ENCODE peak calls at places on chromosomes 5 and 9, in five cellular contexts. One of them, this sample, is unnamed.

GRCh38 chr9:98575379-98576346 is 133.1 kb downstream of the GABBR2 start:
- DNase-seq in substantia nigra: no peak
- DNase-seq in natural killer cell treated with Interleukin-12 subunit alpha and Interleukin-12 subunit beta and Interleukin-15 and Interleukin-18, amount 100 ng/mL, for 72 hours: no peak
- DNase-seq in adrenal gland: no peak
- DNase-seq in H1: no peak
- DNase-seq in this sample: no peak

GRCh38 chr9:135609366-135609955 is 29.9 kb downstream of the GLT6D1 start:
- DNase-seq in substantia nigra: no peak
- DNase-seq in natural killer cell treated with Interleukin-12 subunit alpha and Interleukin-12 subunit beta and Interleukin-15 and Interleukin-18, amount 100 ng/mL, for 72 hours: peak; percentile 25
- DNase-seq in adrenal gland: no peak
- DNase-seq in H1: no peak
- DNase-seq in this sample: no peak

GRCh38 chr5:35087971-35088370 is 40.2 kb upstream of the AGXT2 start:
- DNase-seq in substantia nigra: no peak
- DNase-seq in natural killer cell treated with Interleukin-12 subunit alpha and Interleukin-12 subunit beta and Interleukin-15 and Interleukin-18, amount 100 ng/mL, for 72 hours: no peak
- DNase-seq in adrenal gland: peak; percentile 77
- DNase-seq in H1: no peak
- DNase-seq in this sample: no peak

GRCh38 chr5:157342822-157343402 is 77.0 kb downstream of the CYFIP2 start:
- DNase-seq in substantia nigra: no peak
- DNase-seq in natural killer cell treated with Interleukin-12 subunit alpha and Interleukin-12 subunit beta and Interleukin-15 and Interleukin-18, amount 100 ng/mL, for 72 hours: no peak
- DNase-seq in adrenal gland: peak; percentile 25
- DNase-seq in H1: no peak
- DNase-seq in this sample: no peak

GRCh38 chr5:142982821-142983200 is 212.6 kb downstream of the ARHGAP26 start:
- DNase-seq in substantia nigra: no peak
- DNase-seq in natural killer cell treated with Interleukin-12 subunit alpha and Interleukin-12 subunit beta and Interleukin-15 and Interleukin-18, amount 100 ng/mL, for 72 hours: no peak
- DNase-seq in adrenal gland: no peak
- DNase-seq in H1: no peak
- DNase-seq in this sample: no peak

GRCh38 chr9:33161011-33161588 is 6.0 kb downstream of the B4GALT1 start:
- DNase-seq in substantia nigra: no peak
- DNase-seq in natural killer cell treated with Interleukin-12 subunit alpha and Interleukin-12 subunit beta and Interleukin-15 and Interleukin-18, amount 100 ng/mL, for 72 hours: peak; percentile 74
- DNase-seq in adrenal gland: peak; percentile 88
- DNase-seq in H1: no peak
- DNase-seq in this sample: no peak

GRCh38 chr9:87950765-87951488 is 23.4 kb downstream of the CDK20 start:
- DNase-seq in substantia nigra: no peak
- DNase-seq in natural killer cell treated with Interleukin-12 subunit alpha and Interleukin-12 subunit beta and Interleukin-15 and Interleukin-18, amount 100 ng/mL, for 72 hours: no peak
- DNase-seq in adrenal gland: no peak
- DNase-seq in H1: no peak
- DNase-seq in this sample: no peak

GRCh38 chr5:149257875-149258705 is 13.6 kb upstream of the AFAP1L1 start:
- DNase-seq in substantia nigra: no peak
- DNase-seq in natural killer cell treated with Interleukin-12 subunit alpha and Interleukin-12 subunit beta and Interleukin-15 and Interleukin-18, amount 100 ng/mL, for 72 hours: no peak
- DNase-seq in adrenal gland: no peak
- DNase-seq in H1: no peak
- DNase-seq in this sample: no peak

GRCh38 chr5:161925960-161926359 is 78.0 kb downstream of the GABRA1 start:
- DNase-seq in substantia nigra: no peak
- DNase-seq in natural killer cell treated with Interleukin-12 subunit alpha and Interleukin-12 subunit beta and Interleukin-15 and Interleukin-18, amount 100 ng/mL, for 72 hours: no peak
- DNase-seq in adrenal gland: no peak
- DNase-seq in H1: no peak
- DNase-seq in this sample: no peak

GRCh38 chr9:121699271-121700164 is 48.1 kb downstream of the DAB2IP start:
- DNase-seq in substantia nigra: no peak
- DNase-seq in natural killer cell treated with Interleukin-12 subunit alpha and Interleukin-12 subunit beta and Interleukin-15 and Interleukin-18, amount 100 ng/mL, for 72 hours: peak; percentile 86
- DNase-seq in adrenal gland: peak; percentile 43
- DNase-seq in H1: no peak
- DNase-seq in this sample: peak; percentile 30

GRCh38 chr5:143054480-143054941 is 284.3 kb downstream of the ARHGAP26 start:
- DNase-seq in substantia nigra: no peak
- DNase-seq in natural killer cell treated with Interleukin-12 subunit alpha and Interleukin-12 subunit beta and Interleukin-15 and Interleukin-18, amount 100 ng/mL, for 72 hours: peak; percentile 77
- DNase-seq in adrenal gland: no peak
- DNase-seq in H1: no peak
- DNase-seq in this sample: no peak

GRCh38 chr9:111966324-111966723 is 69.7 kb downstream of the UGCG start:
- DNase-seq in substantia nigra: no peak
- DNase-seq in natural killer cell treated with Interleukin-12 subunit alpha and Interleukin-12 subunit beta and Interleukin-15 and Interleukin-18, amount 100 ng/mL, for 72 hours: no peak
- DNase-seq in adrenal gland: no peak
- DNase-seq in H1: no peak
- DNase-seq in this sample: no peak

GRCh38 chr5:36378551-36378950 is 76.8 kb upstream of the RANBP3L start:
- DNase-seq in substantia nigra: no peak
- DNase-seq in natural killer cell treated with Interleukin-12 subunit alpha and Interleukin-12 subunit beta and Interleukin-15 and Interleukin-18, amount 100 ng/mL, for 72 hours: no peak
- DNase-seq in adrenal gland: no peak
- DNase-seq in H1: no peak
- DNase-seq in this sample: no peak

GRCh38 chr5:139745121-139745799 is 50.3 kb upstream of the PSD2 start:
- DNase-seq in substantia nigra: peak; percentile 55
- DNase-seq in natural killer cell treated with Interleukin-12 subunit alpha and Interleukin-12 subunit beta and Interleukin-15 and Interleukin-18, amount 100 ng/mL, for 72 hours: no peak
- DNase-seq in adrenal gland: peak; percentile 87
- DNase-seq in H1: no peak
- DNase-seq in this sample: no peak

GRCh38 chr5:150500328-150500841 is 7.5 kb upstream of the NDST1 start:
- DNase-seq in substantia nigra: no peak
- DNase-seq in natural killer cell treated with Interleukin-12 subunit alpha and Interleukin-12 subunit beta and Interleukin-15 and Interleukin-18, amount 100 ng/mL, for 72 hours: no peak
- DNase-seq in adrenal gland: no peak
- DNase-seq in H1: no peak
- DNase-seq in this sample: no peak

GRCh38 chr5:34524123-34524522 is 132.0 kb upstream of the RAI14 start:
- DNase-seq in substantia nigra: no peak
- DNase-seq in natural killer cell treated with Interleukin-12 subunit alpha and Interleukin-12 subunit beta and Interleukin-15 and Interleukin-18, amount 100 ng/mL, for 72 hours: no peak
- DNase-seq in adrenal gland: peak; percentile 60
- DNase-seq in H1: no peak
- DNase-seq in this sample: no peak

GRCh38 chr9:14097215-14097614 is 216.7 kb downstream of the NFIB start:
- DNase-seq in substantia nigra: no peak
- DNase-seq in natural killer cell treated with Interleukin-12 subunit alpha and Interleukin-12 subunit beta and Interleukin-15 and Interleukin-18, amount 100 ng/mL, for 72 hours: no peak
- DNase-seq in adrenal gland: no peak
- DNase-seq in H1: no peak
- DNase-seq in this sample: no peak

GRCh38 chr9:133635506-133635902 is 659 bp upstream of the DBH start:
- DNase-seq in substantia nigra: no peak
- DNase-seq in natural killer cell treated with Interleukin-12 subunit alpha and Interleukin-12 subunit beta and Interleukin-15 and Interleukin-18, amount 100 ng/mL, for 72 hours: no peak
- DNase-seq in adrenal gland: no peak
- DNase-seq in H1: no peak
- DNase-seq in this sample: no peak

GRCh38 chr5:139399501-139400121 is 4.3 kb downstream of the SPATA24 start:
- DNase-seq in substantia nigra: no peak
- DNase-seq in natural killer cell treated with Interleukin-12 subunit alpha and Interleukin-12 subunit beta and Interleukin-15 and Interleukin-18, amount 100 ng/mL, for 72 hours: no peak
- DNase-seq in adrenal gland: no peak
- DNase-seq in H1: no peak
- DNase-seq in this sample: no peak